ENCODE peak calls at places on chromosome 3, in ten cellular contexts. C is stomach; S is left cardiac atrium; J is Daoy; D is activated effector memory CD4-positive, alpha-beta T cell treated with anti-CD3 and anti-CD28 coated beads, Interleukin-2, amount 50 U/mL, for 16 hours; U is KG1; M is cerebellar nuclear complex; K is AG08395; P is K562; E is stimulated activated CD8-positive, alpha-beta memory T cell treated with anti-CD3 and anti-CD28 coated beads, Interleukin-15, amount 100 ng/mL, for 24 hours. F is an unnamed sample.

GRCh38 chr3:159237221-159237620 is 435.4 kb downstream of the MFSD1 start:
- DNase-seq in P (no peak), C (no peak), J (no peak), S (no peak), U (no peak), M (no peak), D (no peak), E (no peak), K (no peak), F (no peak)

GRCh38 chr3:179438836-179439235 is 12.4 kb downstream of the GNB4 start:
- DNase-seq in J (no peak), S (no peak), C (no peak), K (no peak), M (no peak), U (no peak), D (no peak), P (peak; percentile 29), E (no peak), F (no peak)

GRCh38 chr3:4859788-4860187 is 119.4 kb upstream of the BHLHE40 start:
- DNase-seq in K (no peak), M (no peak), C (no peak), E (no peak), P (no peak), D (no peak), S (no peak), U (no peak), J (no peak), F (no peak)

GRCh38 chr3:184377882-184378445 is at the start of gene THPO:
- DNase-seq in E (no peak), K (no peak), M (no peak), C (no peak), J (no peak), U (no peak), D (no peak), P (peak; percentile 72), S (no peak), F (no peak)

GRCh38 chr3:73432021-73432722 is 192.6 kb downstream of the PDZRN3 start:
- DNase-seq in C (no peak), S (peak; percentile 40), J (peak; percentile 22), E (no peak), P (peak; percentile 37), K (peak; percentile 48), M (no peak), U (peak; percentile 18), D (no peak), F (no peak)

GRCh38 chr3:72270072-72270611 is 485.2 kb upstream of the PROK2 start:
- DNase-seq in U (no peak), M (no peak), K (peak; percentile 89), C (peak; percentile 75), S (peak; percentile 91), P (peak; percentile 88), E (no peak), D (no peak), J (peak; percentile 64), F (peak; percentile 78)

GRCh38 chr3:177367783-177368182 is 170.5 kb upstream of the TBL1XR1 start:
- DNase-seq in U (no peak), J (no peak), C (no peak), S (no peak), K (no peak), P (no peak), E (no peak), D (no peak), M (no peak), F (no peak)

GRCh38 chr3:69012111-69012835 is 1.2 kb downstream of the EOGT start:
- DNase-seq in M (no peak), S (peak; percentile 56), C (no peak), U (no peak), D (no peak), P (no peak), K (peak; percentile 60), J (no peak), E (no peak), F (peak; percentile 83)

GRCh38 chr3:126258670-126259069 is 78.3 kb upstream of the ALDH1L1 start:
- DNase-seq in S (no peak), D (no peak), K (no peak), M (no peak), U (no peak), C (no peak), P (peak; percentile 44), E (no peak), J (peak; percentile 49), F (no peak)

GRCh38 chr3:138946554-138947302 is at the start of the genes FOXL2 and FOXL2NB:
- DNase-seq in M (no peak), E (no peak), C (no peak), D (peak; percentile 71), J (peak; percentile 95), S (peak; percentile 42), P (peak; percentile 95), K (peak; percentile 87), U (no peak), F (no peak)

GRCh38 chr3:60931452-60931851 is 319.8 kb downstream of the FHIT start:
- DNase-seq in J (no peak), M (no peak), S (no peak), U (no peak), K (no peak), D (no peak), P (no peak), C (no peak), E (no peak), F (no peak)

GRCh38 chr3:159844801-159845261 is 143.8 kb upstream of the IL12A start:
- DNase-seq in K (no peak), C (no peak), E (no peak), D (no peak), U (no peak), S (no peak), J (no peak), P (no peak), M (peak; percentile 55), F (no peak)

GRCh38 chr3:190809351-190809750 is 53.1 kb downstream of the GMNC start:
- DNase-seq in J (no peak), S (no peak), P (no peak), U (no peak), E (no peak), K (no peak), C (no peak), D (no peak), M (no peak), F (no peak)

GRCh38 chr3:69959581-69959980 is 40.0 kb upstream of the SAMMSON start:
- DNase-seq in D (no peak), U (no peak), S (no peak), J (no peak), M (no peak), K (no peak), E (no peak), P (no peak), C (no peak), F (no peak)

GRCh38 chr3:93988764-93989163 is 8.8 kb downstream of the ARL13B start:
- DNase-seq in C (no peak), K (no peak), M (no peak), S (no peak), U (no peak), D (no peak), J (no peak), E (no peak), P (no peak), F (no peak)

GRCh38 chr3:182568206-182568605 is 225.1 kb upstream of the ATP11B start:
- DNase-seq in D (no peak), E (no peak), K (no peak), C (no peak), P (no peak), S (no peak), U (no peak), M (no peak), J (peak; percentile 65), F (no peak)